ENCODE peak calls at places on chromosomes 5 and 9, in seven cellular contexts. A is SK-N-SH, P is HFFc6, B is astrocyte of the spinal cord, D is AG09309, X is endothelial cell, H is HFF-Myc. N is an unnamed sample.

GRCh38 chr9:93579711-93580516 is 3.5 kb downstream of the PHF2 start:
- DNase-seq in A (no peak), P (no peak), B (no peak), D (no peak), X (no peak), H (no peak), N (no peak)

GRCh38 chr5:177390363-177391300 is 6.4 kb downstream of the SLC34A1 start:
- DNase-seq in A (peak), P (peak), B (peak), D (no peak), X (peak), H (peak), N (peak)

GRCh38 chr5:81906086-81906485 is 65.7 kb upstream of the ATG10 start:
- DNase-seq in A (no peak), P (no peak), B (no peak), D (no peak), X (no peak), H (no peak), N (no peak)

GRCh38 chr9:117092582-117092981 is 322.3 kb downstream of the ASTN2 start:
- DNase-seq in A (no peak), P (no peak), B (peak), D (no peak), X (no peak), H (no peak), N (no peak)

GRCh38 chr5:39080597-39081204 is 6.5 kb upstream of the RICTOR start:
- DNase-seq in A (peak), P (peak), B (peak), D (peak), X (peak), H (no peak), N (peak)

GRCh38 chr5:123434796-123435195 is 11.6 kb upstream of the CEP120 start:
- DNase-seq in A (no peak), P (no peak), B (no peak), D (no peak), X (no peak), H (no peak), N (no peak)

GRCh38 chr5:74232281-74232680 is 408.2 kb downstream of the ENC1 start:
- DNase-seq in A (no peak), P (peak), B (peak), D (peak), X (no peak), H (peak), N (no peak)

GRCh38 chr9:121349009-121349408 is 21.0 kb downstream of the STOM start:
- DNase-seq in A (no peak), P (no peak), B (peak), D (no peak), X (no peak), H (no peak), N (no peak)

GRCh38 chr5:177303925-177304391 is 359 bp downstream of the PRELID1 start:
- DNase-seq in A (peak), P (no peak), B (no peak), D (no peak), X (no peak), H (no peak), N (no peak)

GRCh38 chr5:4544049-4544675 is 596.0 kb upstream of the ADAMTS16 start:
- DNase-seq in A (no peak), P (no peak), B (no peak), D (no peak), X (no peak), H (no peak), N (no peak)

GRCh38 chr9:129100383-129101169 is 10.0 kb downstream of the CRAT start:
- DNase-seq in A (no peak), P (no peak), B (no peak), D (no peak), X (no peak), H (no peak), N (no peak)

GRCh38 chr5:118326496-118327045 is 661.8 kb downstream of the DTWD2 start:
- DNase-seq in A (no peak), P (no peak), B (peak), D (no peak), X (no peak), H (no peak), N (no peak)

GRCh38 chr9:86648828-86649170 is 294.6 kb upstream of the TUT7 start:
- DNase-seq in A (no peak), P (no peak), B (no peak), D (no peak), X (no peak), H (no peak), N (no peak)

GRCh38 chr5:95856501-95856981 is 34.0 kb upstream of the GLRX start:
- DNase-seq in A (no peak), P (no peak), B (no peak), D (no peak), X (no peak), H (no peak), N (no peak)

GRCh38 chr5:537621-538071 is 13.4 kb upstream of the SLC9A3 start:
- DNase-seq in A (no peak), P (no peak), B (no peak), D (no peak), X (no peak), H (no peak), N (no peak)

GRCh38 chr9:137028281-137029057 is 432 bp upstream of the ABCA2 start:
- DNase-seq in A (peak), P (peak), B (no peak), D (no peak), X (peak), H (no peak), N (peak)

GRCh38 chr9:130144703-130145102 is 27.5 kb upstream of the NCS1 start:
- DNase-seq in A (no peak), P (no peak), B (no peak), D (no peak), X (no peak), H (no peak), N (no peak)

GRCh38 chr5:61468483-61468865 is 136.4 kb downstream of the ZSWIM6 start:
- DNase-seq in A (no peak), P (no peak), B (no peak), D (no peak), X (no peak), H (no peak), N (no peak)
- TF ChIP-seq CTCF in A (peak), P (peak), B (peak), D (no peak), X (peak), H (peak), N (no peak)

DNA sequence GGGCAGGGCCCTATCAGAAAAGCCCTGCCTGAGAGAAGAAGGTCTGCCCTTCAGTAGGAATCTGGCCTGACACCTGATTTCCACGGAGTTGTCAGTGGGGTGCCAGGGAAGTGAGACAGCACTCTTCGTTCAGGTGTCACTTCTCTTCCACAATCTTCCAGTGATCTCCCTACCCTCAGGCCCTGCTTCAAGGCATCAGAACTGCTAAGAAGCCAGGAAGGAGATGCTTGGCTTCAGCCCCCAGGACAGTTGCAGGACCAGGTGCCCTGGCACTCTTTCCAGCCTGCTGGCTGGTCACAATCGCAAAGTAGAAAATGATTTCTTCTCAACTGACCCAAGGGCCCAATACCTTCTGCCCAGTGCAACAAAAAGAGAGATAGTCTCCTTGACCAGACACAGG is 50.3 kb downstream of the SPOCK1 start:
- DNase-seq in A (no peak), P (no peak), B (no peak), D (no peak), X (no peak), H (no peak), N (no peak)
- TF ChIP-seq CTCF in A (no peak), P (no peak), B (no peak), D (no peak), X (no peak), H (no peak), N (no peak)

GRCh38 chr5:111389390-111390082 is 122.8 kb downstream of the STARD4 start:
- DNase-seq in A (no peak), P (peak), B (peak), D (peak), X (no peak), H (peak), N (no peak)
- TF ChIP-seq CTCF in A (no peak), P (peak), B (no peak), D (no peak), X (no peak), H (no peak), N (no peak)

DNA sequence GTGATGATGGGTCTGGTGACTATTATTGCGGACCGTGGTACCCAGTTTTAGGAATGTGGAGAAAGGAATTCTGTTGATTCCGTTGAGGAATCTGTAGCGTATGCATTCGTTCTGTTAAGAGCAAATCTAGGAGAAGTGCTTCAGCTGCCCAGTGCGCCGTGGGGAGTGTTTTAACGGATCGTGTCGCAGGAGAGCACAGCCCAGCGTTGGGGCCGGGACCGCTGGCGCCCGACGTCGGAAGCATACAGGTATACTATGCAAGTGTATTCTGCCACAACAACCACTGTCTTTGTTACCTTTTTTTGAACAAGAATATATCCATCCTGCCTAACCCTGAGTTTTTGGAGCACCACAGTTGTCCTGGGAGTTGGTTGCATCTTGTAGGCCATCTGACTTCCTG is 42.7 kb downstream of the TENT4A start:
- DNase-seq in A (no peak), P (no peak), B (no peak), D (no peak), X (no peak), H (no peak), N (no peak)
- TF ChIP-seq CTCF in A (no peak), P (no peak), B (no peak), D (no peak), X (no peak), H (no peak), N (no peak)

GRCh38 chr5:141623197-141623596 is 4.4 kb upstream of the DIAPH1 start:
- DNase-seq in A (no peak), P (no peak), B (no peak), D (no peak), X (no peak), H (no peak), N (peak)
- TF ChIP-seq CTCF in A (no peak), P (no peak), B (no peak), D (no peak), X (no peak), H (no peak), N (no peak)

DNA sequence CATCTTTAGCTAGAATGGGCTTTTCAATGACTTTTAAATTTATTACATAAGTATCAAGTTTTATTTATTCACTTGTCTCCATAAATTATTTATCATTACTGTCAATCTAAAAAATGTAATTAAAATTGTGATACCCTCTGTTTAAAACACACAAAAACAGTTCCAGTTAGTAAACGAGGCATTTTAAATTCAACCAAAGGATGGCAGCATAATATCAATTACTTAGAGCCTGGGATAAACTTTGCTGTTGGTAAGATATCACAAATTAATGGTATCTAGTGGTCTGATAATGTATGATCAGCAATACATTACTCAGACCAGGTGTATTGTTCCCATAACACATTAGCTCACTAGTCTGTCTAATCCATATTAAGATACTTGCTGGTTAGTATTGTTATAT is 9.6 kb upstream of the IFNE start:
- DNase-seq in A (no peak), P (no peak), B (no peak), D (no peak), X (no peak), H (no peak), N (no peak)
- TF ChIP-seq CTCF in A (peak), P (peak), B (peak), D (peak), X (no peak), H (no peak), N (no peak)

DNA sequence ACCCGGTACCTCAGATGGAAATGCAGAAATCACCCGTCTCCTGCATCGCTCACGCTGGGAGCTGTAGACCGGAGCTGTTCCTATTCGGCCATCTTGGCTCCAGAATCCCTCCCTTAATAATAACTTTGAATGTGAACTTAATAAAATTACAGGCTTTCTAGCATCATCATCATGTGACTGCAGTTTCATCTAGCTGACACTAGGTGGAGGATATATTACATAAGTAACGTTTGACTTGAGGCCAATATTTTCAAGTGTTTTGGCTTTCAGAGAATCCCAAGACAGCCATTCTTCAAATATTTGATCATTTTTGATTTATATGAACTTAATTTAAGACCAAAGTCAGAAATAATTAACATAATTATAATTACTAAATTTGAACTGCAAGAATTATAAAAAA is 474.9 kb upstream of the CDH10 start:
- DNase-seq in A (peak), P (no peak), B (peak), D (no peak), X (no peak), H (no peak), N (peak)
- TF ChIP-seq CTCF in A (peak), P (peak), B (peak), D (no peak), X (peak), H (no peak), N (peak)

N was measured in GM10248.